ENCODE peak calls at places on chromosomes 5 and 9, in four cellular contexts. One of them, this sample, is unnamed.

GRCh38 chr9:76166436-76166959 is 227.7 kb downstream of the RFK start:
- DNase-seq in heart right ventricle: no peak
- DNase-seq in uterus: no peak
- DNase-seq in CD8-positive, alpha-beta T cell: no peak
- DNase-seq in this sample: no peak

GRCh38 chr9:38106488-38106887 is 37.5 kb upstream of the SHB start:
- DNase-seq in heart right ventricle: no peak
- DNase-seq in uterus: no peak
- DNase-seq in CD8-positive, alpha-beta T cell: no peak
- DNase-seq in this sample: no peak

GRCh38 chr9:72268961-72269360 is 96.0 kb downstream of the ZFAND5 start:
- DNase-seq in heart right ventricle: no peak
- DNase-seq in uterus: no peak
- DNase-seq in CD8-positive, alpha-beta T cell: no peak
- DNase-seq in this sample: no peak

GRCh38 chr5:35131723-35132122 is 84.0 kb upstream of the AGXT2 start:
- DNase-seq in heart right ventricle: no peak
- DNase-seq in uterus: no peak
- DNase-seq in CD8-positive, alpha-beta T cell: no peak
- DNase-seq in this sample: no peak

GRCh38 chr5:90093931-90094485 is 315.5 kb downstream of the CETN3 start:
- DNase-seq in heart right ventricle: no peak
- DNase-seq in uterus: no peak
- DNase-seq in CD8-positive, alpha-beta T cell: no peak
- DNase-seq in this sample: no peak

GRCh38 chr9:125568616-125569015 is 138.4 kb downstream of the MAPKAP1 start:
- DNase-seq in heart right ventricle: no peak
- DNase-seq in uterus: no peak
- DNase-seq in CD8-positive, alpha-beta T cell: no peak
- DNase-seq in this sample: no peak

GRCh38 chr5:138543730-138544104 is 681 bp upstream of the ETF1 start:
- DNase-seq in heart right ventricle: no peak
- DNase-seq in uterus: no peak
- DNase-seq in CD8-positive, alpha-beta T cell: no peak
- DNase-seq in this sample: no peak

GRCh38 chr5:90169078-90169477 is 240.5 kb downstream of the CETN3 start:
- DNase-seq in heart right ventricle: peak; percentile 22
- DNase-seq in uterus: no peak
- DNase-seq in CD8-positive, alpha-beta T cell: no peak
- DNase-seq in this sample: no peak

GRCh38 chr5:41517909-41518308 is 7.5 kb upstream of the PLCXD3 start:
- DNase-seq in heart right ventricle: no peak
- DNase-seq in uterus: no peak
- DNase-seq in CD8-positive, alpha-beta T cell: no peak
- DNase-seq in this sample: no peak

GRCh38 chr5:172561151-172561550 is 79.9 kb upstream of the NEURL1B start:
- DNase-seq in heart right ventricle: no peak
- DNase-seq in uterus: no peak
- DNase-seq in CD8-positive, alpha-beta T cell: no peak
- DNase-seq in this sample: no peak

GRCh38 chr5:150562832-150563231 is 54.9 kb downstream of the NDST1 start:
- DNase-seq in heart right ventricle: no peak
- DNase-seq in uterus: no peak
- DNase-seq in CD8-positive, alpha-beta T cell: no peak
- DNase-seq in this sample: no peak

GRCh38 chr9:87406545-87407166 is 91.0 kb upstream of the DAPK1 start:
- DNase-seq in heart right ventricle: no peak
- DNase-seq in uterus: no peak
- DNase-seq in CD8-positive, alpha-beta T cell: no peak
- DNase-seq in this sample: no peak

GRCh38 chr5:88836195-88836838 is 46.7 kb downstream of the MEF2C start:
- DNase-seq in heart right ventricle: peak; percentile 39
- DNase-seq in uterus: peak; percentile 37
- DNase-seq in CD8-positive, alpha-beta T cell: no peak
- DNase-seq in this sample: no peak

GRCh38 chr5:88834499-88834898 is 48.5 kb downstream of the MEF2C start:
- DNase-seq in heart right ventricle: no peak
- DNase-seq in uterus: no peak
- DNase-seq in CD8-positive, alpha-beta T cell: no peak
- DNase-seq in this sample: no peak

GRCh38 chr5:88831856-88832255 is 51.1 kb downstream of the MEF2C start:
- DNase-seq in heart right ventricle: no peak
- DNase-seq in uterus: no peak
- DNase-seq in CD8-positive, alpha-beta T cell: no peak
- DNase-seq in this sample: no peak

GRCh38 chr5:88833371-88834107 is 49.4 kb downstream of the MEF2C start:
- DNase-seq in heart right ventricle: no peak
- DNase-seq in uterus: peak; percentile 43
- DNase-seq in CD8-positive, alpha-beta T cell: no peak
- DNase-seq in this sample: peak; percentile 64

DNA sequence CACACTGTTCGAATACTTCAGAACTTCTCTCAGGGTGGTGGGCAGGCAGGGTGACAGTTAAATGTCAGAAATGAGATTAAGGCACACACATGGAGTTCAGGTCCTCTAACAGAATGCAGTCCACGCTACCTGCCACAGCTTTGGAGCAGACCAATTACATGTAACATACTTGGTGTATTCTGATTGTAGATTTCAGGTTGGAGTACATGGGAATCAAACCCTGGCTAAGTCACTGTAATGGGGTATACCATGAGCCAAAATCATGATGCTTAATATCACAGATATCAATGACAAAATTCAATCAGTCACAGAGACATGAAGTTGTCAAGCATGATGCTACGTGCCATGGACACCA is 48.9 kb downstream of the MEF2C start:
- DNase-seq in heart right ventricle: no peak
- DNase-seq in uterus: no peak
- DNase-seq in CD8-positive, alpha-beta T cell: no peak
- DNase-seq in this sample: no peak
- H3K27ac ChIP-seq in heart right ventricle: peak overlapping the region; percentile 40
- H3K27ac ChIP-seq in uterus: peak overlapping the region; percentile 87
- H3K27ac ChIP-seq in CD8-positive, alpha-beta T cell: no peak overlapping the region
- H3K27ac ChIP-seq in this sample: peak overlapping the region; percentile 41

GRCh38 chr5:153084476-153084875 is 406.0 kb upstream of the GRIA1 start:
- DNase-seq in heart right ventricle: no peak
- DNase-seq in uterus: no peak
- DNase-seq in CD8-positive, alpha-beta T cell: no peak
- DNase-seq in this sample: no peak
- H3K27ac ChIP-seq in heart right ventricle: no peak overlapping the region
- H3K27ac ChIP-seq in uterus: no peak overlapping the region
- H3K27ac ChIP-seq in CD8-positive, alpha-beta T cell: no peak overlapping the region
- H3K27ac ChIP-seq in this sample: no peak overlapping the region

DNA sequence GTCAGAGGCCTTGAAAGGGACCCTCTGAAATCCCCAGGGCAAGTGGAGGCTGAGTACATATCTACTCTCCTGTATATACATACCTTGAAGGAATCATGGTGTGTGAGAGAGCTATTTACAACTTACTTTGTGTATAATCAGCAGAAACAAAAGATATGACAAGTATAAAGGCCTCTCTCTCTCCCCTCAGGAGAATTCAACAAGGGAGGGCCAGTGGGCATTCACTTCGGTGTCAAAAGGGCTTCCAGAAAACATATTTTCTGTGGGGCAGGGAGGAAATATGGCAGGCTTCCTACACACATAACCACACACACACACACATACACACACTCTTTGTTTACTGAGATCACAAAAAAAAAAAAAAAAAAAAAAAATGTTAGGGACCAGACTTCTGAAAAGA is 181.7 kb downstream of the BNC2 start:
- DNase-seq in heart right ventricle: no peak
- DNase-seq in uterus: no peak
- DNase-seq in CD8-positive, alpha-beta T cell: no peak
- DNase-seq in this sample: no peak
- H3K27ac ChIP-seq in heart right ventricle: no peak overlapping the region
- H3K27ac ChIP-seq in uterus: peak overlapping the region; percentile 79
- H3K27ac ChIP-seq in CD8-positive, alpha-beta T cell: no peak overlapping the region
- H3K27ac ChIP-seq in this sample: no peak overlapping the region

GRCh38 chr9:136175745-136176290 is 29.1 kb downstream of the LHX3 start:
- DNase-seq in heart right ventricle: no peak
- DNase-seq in uterus: no peak
- DNase-seq in CD8-positive, alpha-beta T cell: no peak
- DNase-seq in this sample: no peak
- H3K27ac ChIP-seq in heart right ventricle: no peak overlapping the region
- H3K27ac ChIP-seq in uterus: no peak overlapping the region
- H3K27ac ChIP-seq in CD8-positive, alpha-beta T cell: no peak overlapping the region
- H3K27ac ChIP-seq in this sample: no peak overlapping the region

GRCh38 chr9:92036411-92036746 is 78.8 kb downstream of the SPTLC1 start:
- DNase-seq in heart right ventricle: no peak
- DNase-seq in uterus: no peak
- DNase-seq in CD8-positive, alpha-beta T cell: no peak
- DNase-seq in this sample: no peak

GRCh38 chr9:92035146-92035545 is 80.1 kb downstream of the SPTLC1 start:
- DNase-seq in heart right ventricle: no peak
- DNase-seq in uterus: no peak
- DNase-seq in CD8-positive, alpha-beta T cell: no peak
- DNase-seq in this sample: no peak

GRCh38 chr9:92033991-92034390 is 81.2 kb downstream of the SPTLC1 start:
- DNase-seq in heart right ventricle: no peak
- DNase-seq in uterus: no peak
- DNase-seq in CD8-positive, alpha-beta T cell: no peak
- DNase-seq in this sample: no peak

GRCh38 chr9:92033307-92033706 is 81.9 kb downstream of the SPTLC1 start:
- DNase-seq in heart right ventricle: no peak
- DNase-seq in uterus: no peak
- DNase-seq in CD8-positive, alpha-beta T cell: no peak
- DNase-seq in this sample: no peak

DNA sequence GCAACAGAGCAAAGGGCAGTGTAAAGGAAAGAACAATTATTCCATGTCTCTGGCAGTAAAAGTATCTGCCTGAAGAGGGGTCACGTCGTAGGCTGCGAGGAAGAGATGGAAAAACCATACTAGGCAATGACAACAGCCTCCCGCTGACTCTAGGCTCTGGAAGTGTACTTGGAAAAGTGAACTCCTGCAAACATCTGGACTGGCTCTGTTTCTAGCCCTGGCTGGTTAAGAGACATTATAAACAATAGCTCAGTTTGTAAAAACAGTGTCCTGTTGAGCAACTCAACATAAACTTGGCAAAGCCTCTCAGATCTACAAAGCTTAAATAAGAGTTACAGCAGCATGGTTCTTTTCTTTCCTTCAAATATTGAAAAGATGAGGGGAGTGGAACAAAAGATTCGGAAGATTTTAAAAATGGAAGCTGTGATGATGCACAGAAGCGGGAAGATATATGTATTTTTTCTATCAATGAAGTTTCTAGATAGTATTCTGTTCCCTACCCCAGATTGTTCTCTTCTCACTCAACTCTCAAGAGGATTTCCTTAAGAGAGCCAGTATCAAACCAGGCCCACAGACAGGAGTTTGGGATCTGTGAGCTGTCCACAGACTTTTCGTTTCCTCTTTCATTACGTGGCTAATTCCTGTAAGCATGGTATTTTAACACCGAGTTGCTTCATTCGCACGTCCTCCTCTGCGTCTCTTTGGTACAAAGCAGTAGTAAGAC is 79.4 kb downstream of the SPTLC1 start:
- DNase-seq in heart right ventricle: no peak
- DNase-seq in uterus: peak; percentile 38
- DNase-seq in CD8-positive, alpha-beta T cell: no peak
- DNase-seq in this sample: no peak
- H3K27ac ChIP-seq in heart right ventricle: no peak overlapping the region
- H3K27ac ChIP-seq in uterus: peak overlapping the region; percentile 12
- H3K27ac ChIP-seq in CD8-positive, alpha-beta T cell: no peak overlapping the region
- H3K27ac ChIP-seq in this sample: peak overlapping the region; percentile 11

DNA sequence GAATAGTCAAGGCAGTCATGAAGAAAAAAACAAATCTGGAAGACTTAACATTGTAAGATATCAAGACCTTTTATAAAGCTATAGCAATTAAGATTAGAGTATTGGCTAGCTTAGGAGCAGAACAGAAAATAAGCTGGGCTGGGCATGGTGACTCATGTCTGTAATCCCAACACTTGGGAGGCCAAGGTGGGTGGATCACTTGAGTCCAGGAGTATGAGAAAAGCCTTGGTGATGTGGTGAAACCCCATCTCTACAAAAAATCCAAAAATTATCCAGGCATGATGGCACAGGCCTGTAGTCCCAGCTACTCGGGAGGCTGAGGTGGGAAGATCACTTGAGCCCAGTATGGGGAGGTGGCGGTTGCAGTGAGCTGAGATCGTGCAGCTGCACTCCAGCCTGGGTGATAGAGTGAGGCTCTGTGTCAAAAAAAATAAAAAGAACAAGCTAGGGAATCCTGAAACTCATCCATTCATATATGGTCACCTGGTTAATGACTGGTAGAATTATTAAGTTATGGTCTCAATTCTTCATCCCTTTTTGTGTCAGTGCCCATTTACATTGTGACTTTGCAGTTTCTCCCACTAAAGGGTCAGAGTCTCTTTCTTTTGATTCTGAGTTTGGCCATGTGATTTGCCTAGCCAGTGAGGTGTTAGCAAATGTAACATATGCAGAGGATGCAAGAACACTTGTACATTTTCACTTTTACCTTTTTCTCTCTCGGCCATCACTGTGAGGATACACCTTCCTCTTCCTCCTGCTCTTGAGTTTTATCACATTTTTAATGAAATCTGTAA is 144.6 kb upstream of the SGCD start:
- DNase-seq in heart right ventricle: no peak
- DNase-seq in uterus: no peak
- DNase-seq in CD8-positive, alpha-beta T cell: no peak
- DNase-seq in this sample: no peak
- H3K27ac ChIP-seq in heart right ventricle: no peak overlapping the region
- H3K27ac ChIP-seq in uterus: no peak overlapping the region
- H3K27ac ChIP-seq in CD8-positive, alpha-beta T cell: no peak overlapping the region
- H3K27ac ChIP-seq in this sample: no peak overlapping the region

DNA sequence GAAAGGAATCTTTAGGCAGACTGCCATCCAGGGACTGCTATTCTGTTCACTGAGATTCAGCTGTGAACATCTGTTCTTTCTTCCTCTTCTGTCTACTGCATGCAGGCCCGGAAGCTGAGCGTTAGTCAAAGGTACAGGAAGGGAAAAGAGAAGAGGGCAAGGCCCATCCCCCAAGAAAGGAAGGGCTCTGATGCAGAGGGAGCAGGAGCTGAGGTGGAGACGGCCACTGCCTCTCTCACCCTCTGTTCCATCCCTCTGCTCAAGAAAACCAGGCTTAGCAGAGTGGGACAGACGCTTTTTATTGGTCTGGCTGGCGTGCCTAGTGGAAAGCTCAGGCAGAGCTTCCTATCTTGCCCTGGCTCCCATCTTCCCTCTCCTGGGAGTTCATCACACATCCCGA is 57.5 kb downstream of the PFDN1 start:
- DNase-seq in heart right ventricle: no peak
- DNase-seq in uterus: no peak
- DNase-seq in CD8-positive, alpha-beta T cell: no peak
- DNase-seq in this sample: no peak
- H3K27ac ChIP-seq in heart right ventricle: peak overlapping the region; percentile 17
- H3K27ac ChIP-seq in uterus: peak overlapping the region; percentile 67
- H3K27ac ChIP-seq in CD8-positive, alpha-beta T cell: no peak overlapping the region
- H3K27ac ChIP-seq in this sample: peak overlapping the region; percentile 41